ENCODE peak calls at places on chromosomes 11 and 22, in seven cellular contexts. H is GM23248, R is GM23338, B is hepatocyte, V is neural progenitor cell, M is HCT116, Q is MM.1S. O is an unnamed sample.

GRCh38 chr11:65720237-65720934 is at the start of gene RNASEH2C:
- DNase-seq in M (peak; percentile 77), H (peak; percentile 97), R (peak; percentile 95), B (peak; percentile 93), V (peak; percentile 94), Q (peak; percentile 92), O (peak; percentile 93)

GRCh38 chr22:39135092-39135896 is 17.2 kb downstream of the CBX7 start:
- DNase-seq in V (peak; percentile 87), H (peak; percentile 45), M (peak; percentile 7), Q (no peak), R (peak; percentile 91), B (peak; percentile 77), O (peak; percentile 72)

GRCh38 chr11:128865490-128865889 is 1.6 kb downstream of the KCNJ1 start:
- DNase-seq in V (no peak), Q (no peak), R (no peak), H (peak; percentile 50), B (no peak), M (no peak), O (peak; percentile 69)

GRCh38 chr22:35326854-35327562 is 27.3 kb downstream of the TOM1 start:
- DNase-seq in Q (no peak), H (no peak), R (no peak), M (no peak), V (no peak), B (no peak), O (no peak)

GRCh38 chr11:37623778-37624177 is 1025.7 kb upstream of the RAG2 start:
- DNase-seq in R (no peak), M (no peak), Q (peak; percentile 41), B (no peak), H (no peak), V (no peak), O (no peak)

GRCh38 chr11:70885721-70886305 is 366.6 kb downstream of the SHANK2 start:
- DNase-seq in B (no peak), Q (peak; percentile 56), H (peak; percentile 17), V (no peak), M (no peak), R (no peak), O (no peak)

GRCh38 chr22:31089101-31090100 is 8.3 kb downstream of the SMTN start:
- DNase-seq in Q (peak; percentile 33), R (peak; percentile 59), M (no peak), H (peak; percentile 64), V (peak; percentile 61), B (peak; percentile 61), O (no peak)

GRCh38 chr11:71454470-71455113 is 1.6 kb downstream of the NADSYN1 start:
- DNase-seq in M (no peak), B (peak; percentile 30), Q (peak; percentile 19), H (no peak), R (no peak), V (no peak), O (peak; percentile 58)

GRCh38 chr11:131195801-131196517 is 174.5 kb upstream of the NTM start:
- DNase-seq in H (peak; percentile 20), R (no peak), Q (no peak), M (no peak), V (no peak), B (peak; percentile 51), O (peak; percentile 62)

GRCh38 chr11:120632579-120632978 is 121.0 kb downstream of the GRIK4 start:
- DNase-seq in Q (no peak), B (no peak), H (peak; percentile 13), V (no peak), M (no peak), R (peak; percentile 60), O (no peak)

GRCh38 chr11:134752526-134752925 is 340.5 kb upstream of the B3GAT1 start:
- DNase-seq in R (no peak), M (no peak), B (no peak), V (no peak), Q (no peak), H (no peak), O (no peak)

GRCh38 chr11:106061249-106061794 is 15.8 kb downstream of the KBTBD3 start:
- DNase-seq in Q (no peak), H (no peak), B (no peak), R (peak; percentile 15), V (no peak), M (no peak), O (no peak)

GRCh38 chr11:114091791-114092397 is 32.4 kb downstream of the ZBTB16 start:
- DNase-seq in R (no peak), H (no peak), B (no peak), Q (no peak), V (peak; percentile 95), M (no peak), O (no peak)

GRCh38 chr11:8298801-8299786 is 35.4 kb upstream of the LMO1 start:
- DNase-seq in Q (no peak), B (no peak), M (no peak), V (no peak), H (no peak), R (no peak), O (no peak)

GRCh38 chr22:24270556-24271405 is at the start of gene SPECC1L:
- DNase-seq in B (peak; percentile 97), H (peak; percentile 97), V (peak; percentile 97), R (peak; percentile 93), M (peak; percentile 84), Q (peak; percentile 91), O (peak; percentile 90)

GRCh38 chr11:120182790-120183491 is 27.9 kb upstream of the OAF start:
- DNase-seq in M (no peak), V (no peak), B (peak; percentile 64), R (peak; percentile 74), Q (no peak), H (peak; percentile 68), O (peak; percentile 47)

GRCh38 chr11:122202161-122202950 is 86.3 kb upstream of the BLID start:
- DNase-seq in M (peak; percentile 75), R (peak; percentile 40), H (peak; percentile 90), Q (no peak), V (no peak), B (peak; percentile 38), O (peak; percentile 85)

GRCh38 chr22:30804626-30805025 is 110.0 kb downstream of the OSBP2 start:
- DNase-seq in H (no peak), B (no peak), R (no peak), V (no peak), Q (no peak), M (no peak), O (peak; percentile 22)

GRCh38 chr11:69243496-69244200 is 50.3 kb upstream of the MYEOV start:
- DNase-seq in V (no peak), M (no peak), Q (no peak), B (no peak), R (no peak), H (no peak), O (no peak)
- TF ChIP-seq EZH2phosphoT487 in V (no peak), M (no peak), Q (no peak), B (no peak), R (no peak), H (no peak), O (no peak)

GRCh38 chr11:124746621-124747243 is 5.3 kb downstream of the VSIG2 start:
- DNase-seq in H (peak; percentile 84), B (peak; percentile 90), M (peak; percentile 82), R (peak; percentile 94), V (peak; percentile 83), Q (peak; percentile 84), O (peak; percentile 79)
- H2AFZ ChIP-seq in H (peak overlapping the region; percentile 86), B (peak overlapping the region; percentile 67), M (peak overlapping the region; percentile 48), R (peak overlapping the region; percentile 93), V (peak overlapping the region; percentile 92), Q (peak overlapping the region; percentile 98), O (peak overlapping the region; percentile 88)

GRCh38 chr22:48827228-48827810 is 1000.4 kb downstream of the BRD1 start:
- DNase-seq in V (no peak), Q (no peak), H (no peak), B (no peak), M (no peak), R (no peak), O (peak; percentile 1)

GRCh38 chr22:48825802-48826520 is 1001.7 kb downstream of the BRD1 start:
- DNase-seq in M (no peak), V (no peak), Q (no peak), B (no peak), R (no peak), H (no peak), O (no peak)

GRCh38 chr22:48826546-48826945 is 1001.1 kb downstream of the BRD1 start:
- DNase-seq in M (no peak), H (no peak), Q (no peak), B (no peak), V (no peak), R (no peak), O (no peak)

GRCh38 chr22:48823941-48824340 is 1003.7 kb downstream of the BRD1 start:
- DNase-seq in H (no peak), R (no peak), B (no peak), M (no peak), Q (no peak), V (no peak), O (no peak)

DNA sequence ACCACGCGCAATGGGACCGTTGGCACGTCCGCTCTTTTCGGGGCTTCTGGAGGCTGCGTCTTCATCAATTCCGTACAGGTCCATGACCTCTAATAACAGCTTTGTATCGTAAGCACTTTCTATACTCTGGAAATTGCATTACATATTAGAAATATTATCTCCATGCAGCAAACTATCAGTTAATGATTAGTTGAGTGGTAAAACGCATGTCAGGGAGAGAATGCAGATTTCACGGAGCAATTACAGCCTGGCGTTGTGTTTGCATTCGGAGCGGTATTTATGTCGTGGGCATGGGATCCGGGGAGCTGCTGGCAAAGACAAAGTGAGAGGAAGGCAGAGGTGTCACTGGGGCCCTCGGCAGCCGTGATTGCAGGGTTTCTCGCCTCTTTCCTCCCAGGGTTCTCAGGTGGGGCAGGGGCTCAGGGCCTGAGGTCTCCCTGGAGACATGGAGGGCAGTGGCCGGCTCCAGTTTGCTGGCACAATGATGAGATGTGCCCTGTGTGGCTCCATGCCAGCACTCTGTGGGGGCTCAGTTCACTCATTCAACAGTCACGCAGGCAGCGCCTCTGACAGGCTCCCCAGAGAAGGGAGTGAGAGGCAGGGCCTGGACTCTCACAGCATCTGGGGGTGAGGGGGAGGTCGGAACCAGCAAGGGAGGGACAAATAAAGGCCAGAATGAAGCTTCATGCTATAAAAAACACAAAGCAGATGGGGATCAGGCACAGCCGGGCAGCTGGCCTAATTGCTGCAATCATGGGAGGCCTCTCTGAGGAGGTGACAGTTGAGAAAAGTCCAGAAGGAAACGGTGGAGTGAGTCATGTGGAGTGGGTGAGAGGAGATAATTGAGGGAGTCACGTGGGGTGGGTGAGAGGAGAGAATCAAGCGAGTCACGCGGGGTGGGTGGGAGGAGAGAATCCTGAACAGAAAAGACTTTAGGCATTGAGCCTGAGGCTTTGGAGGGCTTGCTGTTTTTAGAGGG is 1002.7 kb downstream of the BRD1 start:
- DNase-seq in H (no peak), M (no peak), V (no peak), R (no peak), B (peak; percentile 31), Q (no peak), O (no peak)
- TF ChIP-seq EZH2 in H (no peak), M (no peak), V (no peak), R (no peak), B (no peak), Q (no peak), O (no peak)

GRCh38 chr22:48938741-48939140 is 888.9 kb downstream of the BRD1 start:
- DNase-seq in M (no peak), B (no peak), Q (no peak), R (no peak), V (no peak), H (no peak), O (no peak)

GRCh38 chr22:48940988-48941902 is 886.4 kb downstream of the BRD1 start:
- DNase-seq in B (no peak), R (no peak), V (no peak), H (no peak), M (no peak), Q (no peak), O (no peak)

GRCh38 chr22:48941903-48942625 is 885.6 kb downstream of the BRD1 start:
- DNase-seq in H (no peak), Q (no peak), V (no peak), B (no peak), M (no peak), R (no peak), O (no peak)

GRCh38 chr22:48939441-48940265 is 888.0 kb downstream of the BRD1 start:
- DNase-seq in V (no peak), H (no peak), B (no peak), M (no peak), Q (no peak), R (no peak), O (no peak)

GRCh38 chr22:48940266-48940987 is 887.2 kb downstream of the BRD1 start:
- DNase-seq in M (no peak), H (no peak), R (no peak), Q (no peak), B (no peak), V (no peak), O (no peak)
- TF ChIP-seq EZH2phosphoT487 in M (no peak), H (no peak), R (no peak), Q (no peak), B (no peak), V (no peak), O (no peak)